ENCODE peak calls at places on chromosome 10, in six cellular contexts. P is prostate gland; R is CD8-positive, alpha-beta T cell; Y is neural progenitor cell; L is lower lobe of right lung; H is H7. M is an unnamed sample.
A peak's percentile ranks its signal among the peaks of the same experiment; 100 is the strongest.

GRCh38 chr10:49139866-49140195 is 6.0 kb upstream of the FAM170B start:
- DNase-seq in P (no peak), R (no peak), Y (no peak), L (no peak), H (no peak), M (no peak)

GRCh38 chr10:20634841-20635240 is 262.3 kb downstream of the NEBL start:
- DNase-seq in P (no peak), R (no peak), Y (no peak), L (no peak), H (no peak), M (no peak)

GRCh38 chr10:67297637-67298181 is 371.9 kb downstream of the LRRTM3 start:
- DNase-seq in P (no peak), R (no peak), Y (no peak), L (no peak), H (no peak), M (no peak)

GRCh38 chr10:119346063-119346835 is 138.9 kb downstream of the GRK5 start:
- DNase-seq in P (no peak), R (no peak), Y (peak; percentile 29), L (no peak), H (no peak), M (peak; percentile 80)

GRCh38 chr10:23198940-23199767 is 7.0 kb downstream of the PTF1A start:
- DNase-seq in P (no peak), R (no peak), Y (peak; percentile 87), L (no peak), H (peak; percentile 97), M (no peak)

GRCh38 chr10:119878524-119878923 is 5.9 kb upstream of the MCMBP start:
- DNase-seq in P (no peak), R (no peak), Y (no peak), L (no peak), H (no peak), M (no peak)

GRCh38 chr10:82551501-82551900 is 676.5 kb downstream of the NRG3 start:
- DNase-seq in P (no peak), R (no peak), Y (no peak), L (no peak), H (no peak), M (no peak)

GRCh38 chr10:37975407-37975991 is 948 bp downstream of the ZNF25 start:
- DNase-seq in P (no peak), R (no peak), Y (no peak), L (no peak), H (peak; percentile 2), M (no peak)

GRCh38 chr10:110206988-110207804 is at the start of gene MXI1:
- DNase-seq in P (peak; percentile 82), R (peak; percentile 36), Y (peak; percentile 88), L (peak; percentile 82), H (peak; percentile 88), M (peak; percentile 92)

GRCh38 chr10:70847666-70848360 is 32.1 kb downstream of the SGPL1 start:
- DNase-seq in P (no peak), R (no peak), Y (no peak), L (no peak), H (no peak), M (no peak)

GRCh38 chr10:9230625-9231024 is 1176.1 kb downstream of the GATA3 start:
- DNase-seq in P (no peak), R (no peak), Y (no peak), L (no peak), H (no peak), M (no peak)

GRCh38 chr10:127024655-127025054 is 119.4 kb downstream of the DOCK1 start:
- DNase-seq in P (peak; percentile 44), R (no peak), Y (no peak), L (no peak), H (no peak), M (no peak)

GRCh38 chr10:118978316-118978997 is 51.1 kb upstream of the NANOS1 start:
- DNase-seq in P (no peak), R (no peak), Y (no peak), L (no peak), H (no peak), M (no peak)

GRCh38 chr10:94038024-94038423 is 44.3 kb downstream of the PLCE1 start:
- DNase-seq in P (no peak), R (no peak), Y (peak; percentile 4), L (no peak), H (peak; percentile 9), M (no peak)

GRCh38 chr10:84138478-84139125 is 707 bp upstream of the GHITM start:
- DNase-seq in P (no peak), R (peak; percentile 22), Y (no peak), L (peak; percentile 53), H (peak; percentile 7), M (peak; percentile 13)

GRCh38 chr10:77837248-77837924 is 89.2 kb downstream of the DLG5 start:
- DNase-seq in P (no peak), R (peak; percentile 62), Y (peak; percentile 92), L (no peak), H (peak; percentile 94), M (no peak)

GRCh38 chr10:124560377-124560776 is 98.8 kb downstream of the LHPP start:
- DNase-seq in P (peak; percentile 22), R (no peak), Y (no peak), L (peak; percentile 41), H (peak; percentile 34), M (peak; percentile 74)

GRCh38 chr10:71263376-71263775 is 51.0 kb downstream of the UNC5B start:
- DNase-seq in P (no peak), R (no peak), Y (peak; percentile 46), L (no peak), H (no peak), M (peak; percentile 52)

GRCh38 chr10:119919823-119920222 is 27.3 kb downstream of the SEC23IP start:
- DNase-seq in P (no peak), R (no peak), Y (no peak), L (no peak), H (no peak), M (no peak)

GRCh38 chr10:73931767-73932624 is 21.1 kb downstream of the PLAU start:
- DNase-seq in P (peak; percentile 56), R (peak; percentile 50), Y (no peak), L (peak; percentile 56), H (peak; percentile 74), M (no peak)

GRCh38 chr10:96229568-96230030 is 41.8 kb downstream of the BLNK start:
- DNase-seq in P (peak; percentile 78), R (peak; percentile 72), Y (peak; percentile 91), L (peak; percentile 87), H (peak; percentile 86), M (peak; percentile 89)

GRCh38 chr10:59176241-59177030 is at the start of gene PHYHIPL:
- DNase-seq in P (peak; percentile 44), R (no peak), Y (peak; percentile 73), L (peak; percentile 17), H (peak; percentile 69), M (peak; percentile 33)

GRCh38 chr10:95431900-95432342 is 129.2 kb downstream of the SORBS1 start:
- DNase-seq in P (no peak), R (no peak), Y (no peak), L (no peak), H (no peak), M (no peak)

GRCh38 chr10:73648252-73648651 is 7.0 kb upstream of the MYOZ1 start:
- DNase-seq in P (no peak), R (no peak), Y (peak; percentile 17), L (no peak), H (peak; percentile 79), M (peak; percentile 78)

GRCh38 chr10:77746313-77746712 is 108.7 kb upstream of the KCNMA1 start:
- DNase-seq in P (no peak), R (no peak), Y (no peak), L (no peak), H (no peak), M (peak; percentile 17)

DNA sequence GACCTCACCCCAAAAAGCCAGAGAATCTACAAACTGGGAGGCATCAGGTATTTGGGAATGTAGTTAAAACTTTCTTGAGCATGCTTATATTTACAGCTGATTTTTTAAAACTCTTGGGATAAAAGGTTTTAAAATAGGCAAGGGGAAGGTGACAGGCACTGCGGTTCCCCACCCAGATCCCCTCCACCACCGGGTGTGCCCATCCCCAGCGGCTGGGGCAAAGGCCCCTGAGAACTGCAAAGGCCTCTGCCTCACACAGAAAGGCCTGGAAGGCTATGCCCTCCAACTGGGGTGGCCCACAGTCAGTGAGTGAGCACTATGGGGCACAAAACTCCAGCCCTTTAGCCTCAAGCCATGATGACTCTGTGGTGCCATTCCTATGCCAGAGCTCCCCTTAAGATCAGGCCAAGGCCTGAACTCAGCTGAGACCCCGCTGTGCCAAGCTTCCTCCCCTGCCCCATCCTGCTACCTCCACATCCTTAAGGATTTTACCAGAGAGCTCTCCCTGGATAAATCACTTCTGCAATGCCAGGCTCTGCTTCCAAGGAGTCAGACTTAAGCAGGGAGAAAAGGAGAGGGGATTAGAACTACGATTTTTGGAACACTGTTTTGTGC is 299.1 kb downstream of the GRID1 start:
- DNase-seq in P (no peak), R (no peak), Y (no peak), L (no peak), H (no peak), M (no peak)
- H3K4me3 ChIP-seq in P (no peak overlapping the region), R (no peak overlapping the region), Y (no peak overlapping the region), L (no peak overlapping the region), H (no peak overlapping the region), M (no peak overlapping the region)

GRCh38 chr10:132834311-132834761 is 48.4 kb upstream of the NKX6-2 start:
- DNase-seq in P (no peak), R (no peak), Y (no peak), L (no peak), H (no peak), M (no peak)
- H3K27me3 ChIP-seq in P (peaks cover 24% of the 10 kb centered on the region), R (peaks cover 2% of the 10 kb centered on the region), Y (peaks cover 7% of the 10 kb centered on the region), L (peaks cover 40% of the 10 kb centered on the region), H (no peaks in the 10 kb centered on the region), M (no peaks in the 10 kb centered on the region)

GRCh38 chr10:24730811-24731210 is 7.1 kb upstream of the ARHGAP21 start:
- DNase-seq in P (no peak), R (no peak), Y (no peak), L (no peak), H (no peak), M (no peak)
- H3K4me3 ChIP-seq in P (no peak overlapping the region), R (no peak overlapping the region), Y (no peak overlapping the region), L (no peak overlapping the region), H (no peak overlapping the region), M (no peak overlapping the region)

DNA sequence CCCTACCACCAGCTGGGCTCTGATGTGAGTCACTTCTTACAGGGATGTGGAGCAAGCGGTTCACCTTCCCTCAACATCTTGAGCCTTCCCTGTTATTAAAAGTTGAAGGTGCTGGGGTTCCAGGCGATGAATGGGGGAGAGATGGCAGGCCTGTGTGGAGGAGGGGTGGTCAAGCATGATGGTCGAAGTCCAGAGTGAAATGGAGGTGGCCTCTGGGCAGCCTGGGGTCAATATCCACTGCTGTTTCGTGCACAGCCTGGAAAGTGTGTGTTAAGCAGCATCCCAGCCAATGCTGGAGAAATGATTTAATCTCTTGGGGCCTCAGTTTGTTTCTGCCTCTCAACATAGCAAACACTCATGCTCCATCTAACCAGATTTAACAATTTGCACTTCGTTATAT is 33.7 kb upstream of the DMBT1 start:
- DNase-seq in P (no peak), R (no peak), Y (no peak), L (no peak), H (no peak), M (no peak)
- H3K27me3 ChIP-seq in P (no peaks in the 10 kb centered on the region), R (no peaks in the 10 kb centered on the region), Y (no peaks in the 10 kb centered on the region), L (no peaks in the 10 kb centered on the region), H (no peaks in the 10 kb centered on the region), M (no peaks in the 10 kb centered on the region)

GRCh38 chr10:12351889-12352288 is 2.5 kb downstream of the CAMK1D start:
- DNase-seq in P (no peak), R (no peak), Y (no peak), L (no peak), H (no peak), M (no peak)
- H3K4me3 ChIP-seq in P (no peak overlapping the region), R (no peak overlapping the region), Y (no peak overlapping the region), L (no peak overlapping the region), H (no peak overlapping the region), M (no peak overlapping the region)

GRCh38 chr10:100808851-100809250 is 63.5 kb downstream of the PAX2 start:
- DNase-seq in P (no peak), R (no peak), Y (no peak), L (peak; percentile 8), H (peak; percentile 25), M (no peak)
- H3K27me3 ChIP-seq in P (peaks cover 4% of the 10 kb centered on the region), R (no peaks in the 10 kb centered on the region), Y (peaks cover 100% of the 10 kb centered on the region), L (peaks cover 61% of the 10 kb centered on the region), H (peaks cover 8% of the 10 kb centered on the region), M (no peaks in the 10 kb centered on the region)

M was measured in right cardiac atrium.